ENCODE peak calls at places on chromosomes 1 and 21, in eight cellular contexts. P, D, E, T, G, C, Z and F are unnamed samples.

GRCh38 chr1:60126733-60127132 is 53.2 kb upstream of the C1orf87 start:
- DNase-seq in P (no peak), D (peak; percentile 39), E (no peak), T (no peak), G (no peak), C (no peak), Z (no peak), F (no peak)

GRCh38 chr1:214469290-214469689 is 82.1 kb downstream of the PTPN14 start:
- DNase-seq in P (no peak), D (no peak), E (no peak), T (no peak), G (no peak), C (no peak), Z (no peak), F (no peak)

GRCh38 chr1:68121536-68121935 is 71.1 kb upstream of the DIRAS3 start:
- DNase-seq in P (no peak), D (peak; percentile 87), E (peak; percentile 66), T (no peak), G (peak; percentile 63), C (no peak), Z (no peak), F (no peak)

GRCh38 chr21:41366522-41367151 is 4.8 kb downstream of the MX2 start:
- DNase-seq in P (no peak), D (peak; percentile 11), E (peak; percentile 47), T (no peak), G (peak; percentile 89), C (no peak), Z (peak; percentile 85), F (no peak)

GRCh38 chr1:22239378-22239777 is 96.5 kb upstream of the WNT4 start:
- DNase-seq in P (no peak), D (no peak), E (no peak), T (no peak), G (no peak), C (no peak), Z (peak; percentile 44), F (no peak)

GRCh38 chr1:2801535-2802291 is at the start of gene TTC34:
- DNase-seq in P (peak; percentile 15), D (no peak), E (no peak), T (no peak), G (peak; percentile 75), C (no peak), Z (no peak), F (no peak)

GRCh38 chr1:36248250-36248894 is 24.1 kb downstream of the THRAP3 start:
- DNase-seq in P (no peak), D (peak; percentile 92), E (peak; percentile 89), T (no peak), G (peak; percentile 76), C (peak; percentile 35), Z (peak; percentile 85), F (no peak)

GRCh38 chr1:15063346-15063745 is 90.2 kb upstream of the TMEM51 start:
- DNase-seq in P (no peak), D (no peak), E (no peak), T (no peak), G (no peak), C (no peak), Z (no peak), F (no peak)

GRCh38 chr1:160108888-160109662 is 6.5 kb upstream of the ATP1A2 start:
- DNase-seq in P (no peak), D (peak; percentile 79), E (peak; percentile 78), T (no peak), G (peak; percentile 73), C (no peak), Z (no peak), F (peak; percentile 45)

GRCh38 chr1:47179023-47179987 is 10.5 kb downstream of the PDZK1IP1 start:
- DNase-seq in P (peak; percentile 44), D (peak; percentile 96), E (peak; percentile 93), T (peak; percentile 24), G (peak; percentile 98), C (peak; percentile 87), Z (peak; percentile 89), F (peak; percentile 86)

GRCh38 chr1:67355745-67356424 is 48.2 kb downstream of the IL12RB2 start:
- DNase-seq in P (no peak), D (peak; percentile 78), E (peak; percentile 90), T (no peak), G (peak; percentile 76), C (no peak), Z (no peak), F (no peak)

GRCh38 chr1:19450811-19451564 is 34.4 kb downstream of the CAPZB start:
- DNase-seq in P (no peak), D (peak; percentile 95), E (peak; percentile 96), T (no peak), G (peak; percentile 94), C (no peak), Z (no peak), F (no peak)

GRCh38 chr1:165481820-165482532 is 37.0 kb upstream of the RXRG start:
- DNase-seq in P (no peak), D (peak; percentile 92), E (peak; percentile 73), T (no peak), G (peak; percentile 98), C (peak; percentile 23), Z (peak; percentile 36), F (no peak)

GRCh38 chr1:67683306-67683705 is 1.7 kb upstream of the GADD45A start:
- DNase-seq in P (no peak), D (peak; percentile 84), E (peak; percentile 75), T (no peak), G (peak; percentile 84), C (no peak), Z (no peak), F (no peak)

GRCh38 chr1:23967871-23968270 is 8.2 kb downstream of the PNRC2 start:
- DNase-seq in P (no peak), D (no peak), E (no peak), T (no peak), G (no peak), C (no peak), Z (no peak), F (no peak)

GRCh38 chr1:78570539-78570938 is 49.7 kb upstream of the IFI44L start:
- DNase-seq in P (no peak), D (no peak), E (no peak), T (no peak), G (no peak), C (no peak), Z (no peak), F (no peak)

GRCh38 chr1:243924188-243924587 is 74.1 kb upstream of the AKT3 start:
- DNase-seq in P (no peak), D (peak; percentile 92), E (peak; percentile 49), T (no peak), G (peak; percentile 98), C (no peak), Z (no peak), F (no peak)

DNA sequence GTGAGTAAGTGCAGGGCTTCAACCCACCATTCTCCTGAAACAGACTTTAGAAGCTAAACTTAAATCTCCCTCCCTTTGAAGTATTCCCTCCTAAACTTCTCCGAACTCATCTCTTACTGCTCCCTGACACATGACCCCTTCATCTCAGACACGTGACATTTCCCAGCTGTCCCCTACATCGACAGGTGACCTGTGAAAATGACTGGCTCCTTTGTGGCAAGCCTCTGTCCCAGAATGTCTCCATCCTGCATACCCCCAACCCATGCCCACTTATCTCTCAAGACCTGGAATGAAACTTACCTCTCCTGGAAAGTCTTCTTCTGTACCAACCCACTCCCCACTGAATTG is 4.2 kb downstream of the FMOD start:
- DNase-seq in P (no peak), D (no peak), E (no peak), T (no peak), G (no peak), C (no peak), Z (no peak), F (no peak)
- H3K4me3 ChIP-seq in P (no peak overlapping the region), D (no peak overlapping the region), E (no peak overlapping the region), T (no peak overlapping the region), G (no peak overlapping the region), C (no peak overlapping the region), Z (no peak overlapping the region), F (no peak overlapping the region)

GRCh38 chr21:18467715-18468114 is 64.1 kb upstream of the TMPRSS15 start:
- DNase-seq in P (no peak), D (no peak), E (no peak), T (no peak), G (no peak), C (no peak), Z (no peak), F (no peak)

DNA sequence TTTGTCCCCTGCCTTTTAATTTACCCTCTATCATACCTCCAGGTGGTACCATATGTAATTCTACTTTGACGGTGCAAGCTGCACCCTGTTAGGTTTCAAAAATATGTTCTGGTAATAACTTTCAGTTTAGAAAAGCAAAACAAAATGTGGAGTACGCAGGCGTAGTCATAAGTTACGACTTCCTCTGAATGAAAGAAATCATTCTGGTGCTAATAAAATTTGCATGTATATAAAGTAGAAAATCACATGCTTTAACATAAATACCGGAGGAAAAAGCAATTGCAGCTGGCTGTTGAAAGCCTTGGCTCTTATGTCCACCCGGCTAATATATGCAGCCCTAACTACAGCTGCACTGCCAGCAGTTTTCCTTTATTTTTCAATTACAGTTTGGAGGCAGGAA is 65.2 kb upstream of the TMPRSS15 start:
- DNase-seq in P (no peak), D (no peak), E (no peak), T (no peak), G (no peak), C (no peak), Z (no peak), F (no peak)
- H3K4me3 ChIP-seq in P (no peak overlapping the region), D (peak overlapping the region; percentile 4), E (peak overlapping the region; percentile 11), T (peak overlapping the region; percentile 29), G (no peak overlapping the region), C (no peak overlapping the region), Z (peak overlapping the region; percentile 10), F (no peak overlapping the region)

GRCh38 chr1:217135569-217135915 is 412.3 kb upstream of the ESRRG start:
- DNase-seq in P (no peak), D (peak; percentile 50), E (peak; percentile 10), T (no peak), G (no peak), C (no peak), Z (no peak), F (no peak)
- H3K4me3 ChIP-seq in P (no peak overlapping the region), D (peak overlapping the region; percentile 51), E (peak overlapping the region; percentile 39), T (peak overlapping the region; percentile 65), G (peak overlapping the region; percentile 69), C (peak overlapping the region; percentile 67), Z (peak overlapping the region; percentile 48), F (no peak overlapping the region)

GRCh38 chr21:28215214-28215954 is 777.3 kb downstream of the LTN1 start:
- DNase-seq in P (no peak), D (peak; percentile 92), E (no peak), T (no peak), G (peak; percentile 92), C (no peak), Z (no peak), F (no peak)

GRCh38 chr21:28213221-28213620 is 779.5 kb downstream of the LTN1 start:
- DNase-seq in P (no peak), D (peak; percentile 30), E (no peak), T (no peak), G (no peak), C (no peak), Z (no peak), F (no peak)

GRCh38 chr21:28207776-28208175 is 784.9 kb downstream of the LTN1 start:
- DNase-seq in P (no peak), D (peak; percentile 86), E (peak; percentile 71), T (no peak), G (peak; percentile 77), C (no peak), Z (no peak), F (no peak)

GRCh38 chr21:28216976-28217523 is 775.6 kb downstream of the LTN1 start:
- DNase-seq in P (no peak), D (no peak), E (no peak), T (no peak), G (peak; percentile 84), C (no peak), Z (no peak), F (no peak)

DNA sequence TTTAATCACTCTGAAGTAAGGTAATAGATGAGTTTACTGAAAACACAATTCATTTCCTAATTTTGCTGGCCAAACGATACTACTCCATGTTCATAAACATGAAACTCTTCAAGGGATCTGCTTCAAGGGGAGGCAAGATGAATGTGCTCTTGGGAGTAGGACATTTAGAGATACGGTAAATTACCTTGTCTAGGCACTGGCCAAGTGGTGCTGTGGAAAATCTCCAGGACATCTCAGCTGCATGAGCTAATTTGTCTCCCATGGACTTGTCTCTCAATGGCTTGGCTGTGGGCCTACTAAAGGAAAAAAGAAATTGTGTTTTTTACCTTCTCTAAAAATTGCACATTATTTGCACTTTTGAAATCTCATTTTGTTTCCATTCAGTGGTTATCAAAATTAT is 780.6 kb downstream of the LTN1 start:
- DNase-seq in P (no peak), D (no peak), E (no peak), T (no peak), G (no peak), C (no peak), Z (no peak), F (no peak)
- H3K4me3 ChIP-seq in P (no peak overlapping the region), D (no peak overlapping the region), E (no peak overlapping the region), T (no peak overlapping the region), G (no peak overlapping the region), C (no peak overlapping the region), Z (no peak overlapping the region), F (no peak overlapping the region)